ENCODE peak calls at places on chromosomes 5 and 9, in six cellular contexts. G is upper lobe of right lung; L is heart right ventricle; B is activated CD4-positive, alpha-beta T cell treated with anti-CD3 and anti-CD28 coated beads, Interleukin-2, amount 50 U/mL, for 1 hour; T is HTR-8/SVneo; C is T-cell. S is an unnamed sample.

GRCh38 chr5:19706776-19707175 is 281.2 kb downstream of the CDH18 start:
- DNase-seq in G (no peak), L (no peak), C (no peak), T (no peak), B (no peak), S (no peak)

GRCh38 chr9:90423661-90424193 is 218.9 kb downstream of the DIRAS2 start:
- DNase-seq in B (no peak), C (no peak), L (no peak), T (peak), G (no peak), S (no peak)

GRCh38 chr9:3912817-3913216 is 387.0 kb upstream of the RFX3 start:
- DNase-seq in L (no peak), B (no peak), G (no peak), C (no peak), T (no peak), S (no peak)

GRCh38 chr5:108541816-108542215 is 159.9 kb upstream of the FBXL17 start:
- DNase-seq in B (no peak), C (no peak), G (no peak), L (no peak), T (no peak), S (no peak)

GRCh38 chr9:132571806-132572600 is 10.4 kb upstream of the BARHL1 start:
- DNase-seq in C (no peak), G (no peak), T (no peak), L (no peak), B (no peak), S (no peak)

GRCh38 chr5:140764177-140765020 is 21.5 kb upstream of the PCDHA1 start:
- DNase-seq in G (no peak), B (no peak), L (no peak), C (no peak), T (no peak), S (no peak)

GRCh38 chr9:127833555-127833954 is 20.9 kb downstream of the ENG start:
- DNase-seq in G (no peak), L (no peak), B (no peak), T (no peak), C (no peak), S (no peak)

GRCh38 chr5:171323806-171324632 is 15.0 kb downstream of the TLX3 start:
- DNase-seq in G (peak), L (no peak), B (no peak), T (no peak), C (no peak), S (no peak)

GRCh38 chr9:89594811-89595550 is 9.8 kb upstream of the GADD45G start:
- DNase-seq in B (no peak), L (no peak), G (no peak), T (no peak), C (no peak), S (no peak)

GRCh38 chr9:106857811-106858470 is 5.0 kb upstream of the ZNF462 start:
- DNase-seq in L (no peak), C (no peak), T (no peak), G (no peak), B (no peak), S (no peak)

GRCh38 chr5:96079075-96079474 is 117.4 kb upstream of the ELL2 start:
- DNase-seq in B (no peak), L (no peak), C (no peak), G (no peak), T (peak), S (no peak)

GRCh38 chr9:90546200-90546599 is 96.4 kb downstream of the DIRAS2 start:
- DNase-seq in G (no peak), C (no peak), B (no peak), T (peak), L (no peak), S (no peak)

S was measured in GM12892.